ENCODE peak calls at places on chromosomes 16 and 17, in six cellular contexts. J is HuH-7.5; U is fibroblast of pulmonary artery; X is T-helper 22 cell; Z is A172; D is naive thymus-derived CD8-positive, alpha-beta T cell. K is an unnamed sample.

GRCh38 chr17:50153650-50154575 is 3.4 kb upstream of the PPP1R9B start:
- DNase-seq in J (no peak), U (peak), X (no peak), Z (no peak), D (no peak), K (no peak)

GRCh38 chr17:44829558-44830358 is at the start of gene GJC1:
- DNase-seq in J (peak), U (no peak), X (no peak), Z (peak), D (no peak), K (peak)

GRCh38 chr17:80793421-80793820 is 198.2 kb upstream of the CHMP6 start:
- DNase-seq in J (no peak), U (no peak), X (no peak), Z (no peak), D (no peak), K (no peak)

GRCh38 chr16:35746281-35746962 is 2287.0 kb downstream of the TP53TG3F start:
- DNase-seq in J (no peak), U (no peak), X (no peak), Z (no peak), D (no peak), K (no peak)

GRCh38 chr17:10127819-10128375 is 70.5 kb downstream of the GAS7 start:
- DNase-seq in J (no peak), U (peak), X (no peak), Z (no peak), D (no peak), K (no peak)

GRCh38 chr16:68356249-68356918 is 45.6 kb downstream of the PRMT7 start:
- DNase-seq in J (no peak), U (no peak), X (peak), Z (no peak), D (peak), K (no peak)

GRCh38 chr16:86901483-86901882 is 323.1 kb downstream of the FOXL1 start:
- DNase-seq in J (no peak), U (peak), X (no peak), Z (peak), D (no peak), K (no peak)

GRCh38 chr17:55433629-55434422 is 12.2 kb upstream of the MMD start:
- DNase-seq in J (peak), U (peak), X (no peak), Z (peak), D (no peak), K (no peak)

GRCh38 chr16:82260212-82260795 is 90.3 kb upstream of the MPHOSPH6 start:
- DNase-seq in J (no peak), U (peak), X (no peak), Z (peak), D (no peak), K (no peak)

GRCh38 chr16:87486282-87486681 is 6.5 kb downstream of the ZCCHC14 start:
- DNase-seq in J (no peak), U (no peak), X (no peak), Z (no peak), D (no peak), K (no peak)

GRCh38 chr17:77510133-77510796 is 369.5 kb downstream of the SEC14L1 start:
- DNase-seq in J (no peak), U (no peak), X (no peak), Z (no peak), D (peak), K (no peak)

GRCh38 chr16:81524382-81524781 is 79.8 kb downstream of the CMIP start:
- DNase-seq in J (no peak), U (no peak), X (peak), Z (no peak), D (no peak), K (no peak)

GRCh38 chr16:20104563-20105183 is 31.0 kb upstream of the GPR139 start:
- DNase-seq in J (no peak), U (no peak), X (no peak), Z (no peak), D (no peak), K (no peak)

GRCh38 chr17:15890279-15890892 is 54.5 kb upstream of the ADORA2B start:
- DNase-seq in J (no peak), U (no peak), X (no peak), Z (no peak), D (no peak), K (no peak)

GRCh38 chr16:51651061-51651466 is 500.0 kb upstream of the SALL1 start:
- DNase-seq in J (no peak), U (no peak), X (no peak), Z (no peak), D (no peak), K (no peak)

GRCh38 chr17:39923836-39924690 is 3.3 kb downstream of the ORMDL3 start:
- DNase-seq in J (no peak), U (peak), X (no peak), Z (no peak), D (no peak), K (no peak)

GRCh38 chr16:85310868-85311585 is 198.8 kb upstream of the CIBAR2 start:
- DNase-seq in J (no peak), U (no peak), X (no peak), Z (no peak), D (no peak), K (no peak)

GRCh38 chr16:75292691-75293090 is 41.3 kb upstream of the BCAR1 start:
- DNase-seq in J (no peak), U (no peak), X (no peak), Z (no peak), D (no peak), K (no peak)

GRCh38 chr17:38658741-38659345 is 15.9 kb downstream of the EPOP start:
- DNase-seq in J (no peak), U (no peak), X (no peak), Z (no peak), D (no peak), K (no peak)

GRCh38 chr16:7487896-7488295 is 155.3 kb downstream of the RBFOX1 start:
- DNase-seq in J (no peak), U (no peak), X (no peak), Z (no peak), D (no peak), K (no peak)

GRCh38 chr16:89138843-89139520 is 32.6 kb upstream of the CDH15 start:
- DNase-seq in J (no peak), U (no peak), X (no peak), Z (no peak), D (peak), K (no peak)

GRCh38 chr17:39073353-39073752 is 78.1 kb downstream of the PLXDC1 start:
- DNase-seq in J (no peak), U (no peak), X (no peak), Z (no peak), D (no peak), K (no peak)

GRCh38 chr17:72976971-72977767 is 115.3 kb downstream of the SLC39A11 start:
- DNase-seq in J (peak), U (peak), X (no peak), Z (peak), D (no peak), K (peak)

GRCh38 chr17:18966831-18967624 is 15.1 kb downstream of the SLC5A10 start:
- DNase-seq in J (no peak), U (peak), X (no peak), Z (no peak), D (no peak), K (no peak)

GRCh38 chr16:8397223-8397622 is 193.1 kb downstream of the TMEM114 start:
- DNase-seq in J (no peak), U (no peak), X (no peak), Z (no peak), D (no peak), K (no peak)

GRCh38 chr17:60554377-60554788 is 28.3 kb upstream of the APPBP2 start:
- DNase-seq in J (no peak), U (peak), X (no peak), Z (peak), D (no peak), K (no peak)

GRCh38 chr16:1193143-1193824 is 31.8 kb downstream of the TPSG1 start:
- DNase-seq in J (no peak), U (no peak), X (no peak), Z (no peak), D (no peak), K (no peak)

GRCh38 chr16:67394271-67395104 is 1.2 kb upstream of the TPPP3 start:
- DNase-seq in J (no peak), U (no peak), X (no peak), Z (no peak), D (no peak), K (no peak)

K was measured in HEK293T.